ENCODE peak calls at places on chromosomes 2 and 18, in four cellular contexts. One of them, this sample, is unnamed.

GRCh38 chr2:235021752-235022151 is 69.9 kb downstream of the SH3BP4 start:
- DNase-seq in K562: no peak
- DNase-seq in WTC11: no peak
- DNase-seq in H1: no peak
- DNase-seq in this sample: peak

GRCh38 chr2:157875720-157876065 is 437 bp downstream of the ACVR1 start:
- DNase-seq in H1: no peak
- DNase-seq in K562: peak
- DNase-seq in WTC11: peak
- DNase-seq in this sample: no peak

GRCh38 chr2:228983700-228984099 is 287.4 kb downstream of the PID1 start:
- DNase-seq in K562: no peak
- DNase-seq in H1: no peak
- DNase-seq in WTC11: no peak
- DNase-seq in this sample: no peak

GRCh38 chr18:58186258-58186948 is 142.4 kb downstream of the NEDD4L start:
- DNase-seq in WTC11: no peak
- DNase-seq in K562: no peak
- DNase-seq in H1: no peak
- DNase-seq in this sample: no peak

GRCh38 chr2:237231593-237231992 is 145.9 kb downstream of the COPS8 start:
- DNase-seq in H1: no peak
- DNase-seq in K562: no peak
- DNase-seq in WTC11: no peak
- DNase-seq in this sample: no peak

GRCh38 chr2:126936219-126936618 is 37.5 kb downstream of the TEX51 start:
- DNase-seq in H1: no peak
- DNase-seq in WTC11: no peak
- DNase-seq in K562: no peak
- DNase-seq in this sample: no peak

GRCh38 chr2:19349911-19350677 is 8.3 kb downstream of the OSR1 start:
- DNase-seq in K562: peak
- DNase-seq in WTC11: peak
- DNase-seq in H1: no peak
- DNase-seq in this sample: peak

GRCh38 chr18:61379827-61380226 is 46.6 kb downstream of the CDH20 start:
- DNase-seq in WTC11: no peak
- DNase-seq in K562: no peak
- DNase-seq in H1: no peak
- DNase-seq in this sample: peak

GRCh38 chr2:178233428-178233827 is 39.1 kb downstream of the OSBPL6 start:
- DNase-seq in WTC11: no peak
- DNase-seq in K562: no peak
- DNase-seq in H1: no peak
- DNase-seq in this sample: no peak

GRCh38 chr18:35343936-35344735 is at the start of gene ZNF24:
- DNase-seq in K562: peak
- DNase-seq in H1: peak
- DNase-seq in WTC11: peak
- DNase-seq in this sample: peak

GRCh38 chr2:44004735-44005602 is 9.2 kb upstream of the LRPPRC start:
- DNase-seq in WTC11: no peak
- DNase-seq in H1: no peak
- DNase-seq in K562: no peak
- DNase-seq in this sample: no peak

GRCh38 chr2:177296047-177296446 is 31.5 kb upstream of the NFE2L2 start:
- DNase-seq in WTC11: no peak
- DNase-seq in H1: no peak
- DNase-seq in K562: no peak
- DNase-seq in this sample: peak

GRCh38 chr2:175630319-175631246 is 371.5 kb downstream of the LNPK start:
- DNase-seq in K562: peak
- DNase-seq in WTC11: no peak
- DNase-seq in H1: no peak
- DNase-seq in this sample: no peak

GRCh38 chr2:54579682-54580349 is 123.7 kb downstream of the SPTBN1 start:
- DNase-seq in K562: no peak
- DNase-seq in H1: no peak
- DNase-seq in WTC11: no peak
- DNase-seq in this sample: no peak

GRCh38 chr2:241868661-241869081 is 858 bp upstream of the RTP5 start:
- DNase-seq in K562: no peak
- DNase-seq in H1: no peak
- DNase-seq in WTC11: no peak
- DNase-seq in this sample: peak

GRCh38 chr2:70098032-70098431 is 10.8 kb downstream of the PCBP1 start:
- DNase-seq in K562: no peak
- DNase-seq in H1: no peak
- DNase-seq in WTC11: no peak
- DNase-seq in this sample: no peak

GRCh38 chr2:113010088-113010487 is 4.8 kb downstream of the IL36A start:
- DNase-seq in H1: no peak
- DNase-seq in WTC11: no peak
- DNase-seq in K562: no peak
- DNase-seq in this sample: no peak

GRCh38 chr2:147182260-147182659 is 662.6 kb upstream of the ACVR2A start:
- DNase-seq in K562: no peak
- DNase-seq in H1: no peak
- DNase-seq in WTC11: no peak
- DNase-seq in this sample: no peak

GRCh38 chr2:233479616-233480489 is 86.7 kb downstream of the USP40 start:
- DNase-seq in WTC11: no peak
- DNase-seq in K562: no peak
- DNase-seq in H1: no peak
- DNase-seq in this sample: no peak

GRCh38 chr2:152861349-152861942 is 143.0 kb downstream of the ARL6IP6 start:
- DNase-seq in K562: peak
- DNase-seq in WTC11: peak
- DNase-seq in H1: peak
- DNase-seq in this sample: peak

GRCh38 chr2:43149482-43150107 is 76.8 kb downstream of the ZFP36L2 start:
- DNase-seq in WTC11: no peak
- DNase-seq in H1: no peak
- DNase-seq in K562: no peak
- DNase-seq in this sample: no peak

GRCh38 chr18:3493501-3494244 is 43.7 kb downstream of the TGIF1 start:
- DNase-seq in WTC11: no peak
- DNase-seq in K562: no peak
- DNase-seq in H1: no peak
- DNase-seq in this sample: peak

GRCh38 chr18:14943967-14944636 is 196.1 kb downstream of the ANKRD30B start:
- DNase-seq in K562: no peak
- DNase-seq in H1: no peak
- DNase-seq in WTC11: no peak
- DNase-seq in this sample: no peak

GRCh38 chr18:46402396-46402795 is 254.6 kb downstream of the LOXHD1 start:
- DNase-seq in K562: no peak
- DNase-seq in H1: no peak
- DNase-seq in WTC11: no peak
- DNase-seq in this sample: no peak

GRCh38 chr18:50953822-50954221 is 14.0 kb upstream of the ELAC1 start:
- DNase-seq in WTC11: no peak
- DNase-seq in K562: peak
- DNase-seq in H1: no peak
- DNase-seq in this sample: no peak

GRCh38 chr2:169526451-169526850 is 16.9 kb downstream of the KLHL41 start:
- DNase-seq in WTC11: no peak
- DNase-seq in H1: no peak
- DNase-seq in K562: no peak
- DNase-seq in this sample: no peak

GRCh38 chr18:70553961-70554325 is 265.1 kb downstream of the SOCS6 start:
- DNase-seq in WTC11: no peak
- DNase-seq in K562: no peak
- DNase-seq in H1: no peak
- DNase-seq in this sample: peak

GRCh38 chr18:62480927-62481326 is 41.9 kb upstream of the ZCCHC2 start:
- DNase-seq in WTC11: no peak
- DNase-seq in H1: no peak
- DNase-seq in K562: no peak
- DNase-seq in this sample: no peak

GRCh38 chr18:32775628-32776027 is 2.8 kb upstream of the KLHL14 start:
- DNase-seq in K562: no peak
- DNase-seq in WTC11: no peak
- DNase-seq in H1: no peak
- DNase-seq in this sample: no peak

GRCh38 chr2:226660524-226660923 is 139.1 kb downstream of the IRS1 start:
- DNase-seq in H1: no peak
- DNase-seq in WTC11: no peak
- DNase-seq in K562: no peak
- DNase-seq in this sample: no peak

GRCh38 chr18:12989397-12990127 is 1.6 kb upstream of the CEP192 start:
- DNase-seq in H1: no peak
- DNase-seq in K562: no peak
- DNase-seq in WTC11: no peak
- DNase-seq in this sample: no peak

GRCh38 chr2:200670313-200670712 is 84.5 kb downstream of the AOX1 start:
- DNase-seq in H1: no peak
- DNase-seq in WTC11: no peak
- DNase-seq in K562: no peak
- DNase-seq in this sample: no peak

GRCh38 chr18:13612111-13612997 is 114.0 kb downstream of the FAM210A start:
- DNase-seq in WTC11: no peak
- DNase-seq in K562: no peak
- DNase-seq in H1: no peak
- DNase-seq in this sample: peak

GRCh38 chr2:148927010-148927409 is 52.0 kb downstream of the KIF5C start:
- DNase-seq in H1: no peak
- DNase-seq in K562: peak
- DNase-seq in WTC11: no peak
- DNase-seq in this sample: no peak
- TF ChIP-seq TEAD4 in H1: no peak
- TF ChIP-seq TEAD4 in K562: no peak
- TF ChIP-seq TEAD4 in WTC11: no peak
- TF ChIP-seq TEAD4 in this sample: no peak

GRCh38 chr2:86520153-86520552 is 43.1 kb downstream of the CHMP3 start:
- DNase-seq in H1: no peak
- DNase-seq in K562: no peak
- DNase-seq in WTC11: no peak
- DNase-seq in this sample: no peak
- TF ChIP-seq TEAD4 in H1: no peak
- TF ChIP-seq TEAD4 in K562: no peak
- TF ChIP-seq TEAD4 in WTC11: no peak
- TF ChIP-seq TEAD4 in this sample: no peak

GRCh38 chr2:128376241-128377041 is 57.8 kb upstream of the HS6ST1 start:
- DNase-seq in K562: no peak
- DNase-seq in WTC11: peak
- DNase-seq in H1: no peak
- DNase-seq in this sample: no peak
- TF ChIP-seq TEAD4 in K562: no peak
- TF ChIP-seq TEAD4 in WTC11: no peak
- TF ChIP-seq TEAD4 in H1: no peak
- TF ChIP-seq TEAD4 in this sample: no peak

GRCh38 chr2:160666019-160666676 is 172.5 kb upstream of the RBMS1 start:
- DNase-seq in K562: no peak
- DNase-seq in WTC11: no peak
- DNase-seq in H1: no peak
- DNase-seq in this sample: peak
- TF ChIP-seq TEAD4 in K562: no peak
- TF ChIP-seq TEAD4 in WTC11: no peak
- TF ChIP-seq TEAD4 in H1: no peak
- TF ChIP-seq TEAD4 in this sample: peak

DNA sequence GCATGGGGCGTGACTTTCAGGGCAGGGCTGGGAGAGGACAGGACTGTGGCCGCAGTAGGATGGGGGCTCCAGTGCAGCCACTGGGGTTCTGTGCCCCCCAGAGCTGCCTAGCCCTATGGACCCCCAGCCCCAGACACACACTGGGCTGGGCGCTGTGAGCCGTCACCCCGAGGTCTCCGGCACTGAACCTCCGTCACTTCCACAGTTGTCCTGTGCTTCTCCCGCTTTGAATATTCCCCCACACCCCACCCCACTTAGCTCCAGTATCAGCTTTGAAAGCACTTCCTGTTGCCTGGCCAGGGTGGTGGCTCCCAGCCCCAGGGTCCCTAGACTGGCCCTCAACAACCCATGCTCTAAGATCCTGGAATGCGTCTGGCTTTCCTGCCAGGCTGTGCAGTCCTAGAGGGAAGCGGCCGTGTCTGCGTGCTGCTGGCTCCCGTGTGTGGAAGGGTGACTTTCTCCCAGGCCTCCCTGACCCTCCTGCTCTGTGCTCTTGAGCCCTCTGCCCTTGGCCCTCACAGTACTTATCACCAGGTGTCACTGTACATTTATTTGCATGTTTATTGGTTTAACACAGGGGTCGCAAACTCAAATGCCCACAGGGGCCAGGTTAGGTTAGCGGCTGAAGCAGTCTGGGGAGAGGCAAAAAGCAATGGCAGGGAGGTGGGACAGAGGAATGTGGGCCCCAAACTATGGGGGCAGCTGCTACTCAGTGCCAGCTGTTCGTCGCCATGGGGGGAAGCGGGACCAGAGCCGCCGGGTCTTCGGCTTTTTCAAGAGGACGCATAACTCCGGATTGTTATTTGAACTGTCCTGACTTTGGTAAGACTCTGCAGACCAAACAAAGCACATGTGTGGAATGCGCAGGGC is 9.9 kb downstream of the OBSL1 start:
- DNase-seq in WTC11: no peak
- DNase-seq in K562: no peak
- DNase-seq in H1: no peak
- DNase-seq in this sample: peak
- TF ChIP-seq TEAD4 in WTC11: peak
- TF ChIP-seq TEAD4 in K562: no peak
- TF ChIP-seq TEAD4 in H1: no peak
- TF ChIP-seq TEAD4 in this sample: no peak

GRCh38 chr2:96470089-96470488 is 35.1 kb downstream of the NEURL3 start:
- DNase-seq in K562: no peak
- DNase-seq in H1: no peak
- DNase-seq in WTC11: no peak
- DNase-seq in this sample: no peak

GRCh38 chr2:96468904-96469303 is 36.3 kb downstream of the NEURL3 start:
- DNase-seq in WTC11: no peak
- DNase-seq in K562: no peak
- DNase-seq in H1: no peak
- DNase-seq in this sample: no peak

GRCh38 chr2:96464651-96465050 is 40.5 kb downstream of the NEURL3 start:
- DNase-seq in H1: no peak
- DNase-seq in WTC11: no peak
- DNase-seq in K562: no peak
- DNase-seq in this sample: no peak

GRCh38 chr2:96471772-96472171 is 33.4 kb downstream of the NEURL3 start:
- DNase-seq in K562: no peak
- DNase-seq in H1: no peak
- DNase-seq in WTC11: no peak
- DNase-seq in this sample: no peak

DNA sequence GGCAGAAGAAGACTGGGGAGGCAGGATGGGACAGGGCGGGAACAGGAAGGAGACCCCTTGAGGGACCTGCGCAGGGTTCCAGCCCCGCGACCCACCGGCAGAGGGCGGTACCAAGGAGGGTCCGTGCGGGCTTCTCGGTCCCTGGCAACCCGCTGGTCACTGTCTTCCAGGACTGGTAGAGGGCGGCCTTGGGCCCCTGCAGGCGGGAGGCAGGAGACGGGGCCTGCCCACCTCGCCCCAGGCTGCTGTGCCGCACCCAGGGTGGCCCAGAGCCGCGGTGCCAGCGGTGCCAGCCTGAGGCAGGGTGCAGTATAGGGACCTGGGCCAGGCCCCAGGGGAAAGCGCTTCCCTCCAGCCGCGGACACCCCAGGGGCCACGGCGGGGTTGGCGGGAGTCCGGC is 34.5 kb downstream of the NEURL3 start:
- DNase-seq in WTC11: peak
- DNase-seq in H1: peak
- DNase-seq in K562: peak
- DNase-seq in this sample: peak
- TF ChIP-seq TEAD4 in WTC11: no peak
- TF ChIP-seq TEAD4 in H1: no peak
- TF ChIP-seq TEAD4 in K562: no peak
- TF ChIP-seq TEAD4 in this sample: no peak